ENCODE peak calls at places on chromosomes 7 and 10, in nine cellular contexts. D is IMR-90, K is uterus, Q is K562, X is tibial nerve, Y is esophagus squamous epithelium, F is body of pancreas, U is transverse colon, M is Peyer's patch. O is an unnamed sample. For H3K4me1, the result is how much of the 10 kb centered on the place peaks cover.

GRCh38 chr10:121281576-121281975 is 316.7 kb downstream of the FGFR2 start:
- DNase-seq in D (no peak), U (no peak), X (no peak), F (no peak), Q (no peak), M (no peak), Y (no peak), K (no peak), O (no peak)

GRCh38 chr10:43383204-43383971 is 12.0 kb downstream of the FXYD4 start:
- DNase-seq in D (no peak), Y (no peak), U (no peak), M (no peak), X (no peak), F (no peak), K (no peak), Q (no peak), O (no peak)

GRCh38 chr7:100583132-100584045 is 2.5 kb downstream of the LRCH4 start:
- DNase-seq in F (peak), K (no peak), X (peak), U (peak), M (peak), D (peak), Y (peak), Q (no peak), O (peak)

GRCh38 chr7:45578467-45578866 is 4.3 kb downstream of the ADCY1 start:
- DNase-seq in K (no peak), Q (no peak), F (no peak), U (no peak), M (no peak), X (no peak), Y (no peak), D (no peak), O (no peak)

GRCh38 chr10:128744092-128744491 is 617.9 kb upstream of the MKI67 start:
- DNase-seq in Q (no peak), D (no peak), K (no peak), M (no peak), F (no peak), Y (no peak), U (no peak), X (no peak), O (no peak)

GRCh38 chr10:101295266-101295665 is 58.7 kb upstream of the BTRC start:
- DNase-seq in D (no peak), Q (no peak), U (no peak), F (no peak), K (no peak), Y (no peak), X (no peak), M (no peak), O (no peak)

GRCh38 chr7:19709249-19709578 is 377 bp upstream of the POLR1F start:
- DNase-seq in U (no peak), Y (no peak), K (no peak), D (no peak), Q (no peak), F (no peak), M (no peak), X (no peak), O (no peak)

GRCh38 chr7:115005942-115006341 is 84.0 kb downstream of the MDFIC start:
- DNase-seq in X (no peak), U (no peak), Y (no peak), D (no peak), K (no peak), Q (no peak), F (peak), M (no peak), O (no peak)

GRCh38 chr7:114243019-114243507 is 171.6 kb upstream of the FOXP2 start:
- DNase-seq in Q (no peak), X (no peak), K (no peak), D (no peak), F (no peak), M (no peak), Y (no peak), U (no peak), O (no peak)

GRCh38 chr7:8205572-8205971 is 56.4 kb downstream of the ICA1 start:
- DNase-seq in Q (no peak), F (no peak), X (no peak), D (no peak), K (peak), U (no peak), Y (no peak), M (no peak), O (no peak)

GRCh38 chr10:33117816-33118215 is 159.8 kb upstream of the ITGB1 start:
- DNase-seq in M (no peak), K (no peak), U (no peak), Q (no peak), D (no peak), F (no peak), Y (no peak), X (no peak), O (no peak)

GRCh38 chr7:36607741-36608140 is 116.6 kb downstream of the AOAH start:
- DNase-seq in F (no peak), D (no peak), K (no peak), X (no peak), U (no peak), Y (no peak), Q (no peak), M (no peak), O (no peak)

GRCh38 chr7:11760372-11760771 is 71.6 kb downstream of the THSD7A start:
- DNase-seq in F (no peak), X (no peak), U (no peak), D (no peak), K (no peak), Q (no peak), M (no peak), Y (no peak), O (peak)

GRCh38 chr7:55386541-55386940 is 21.4 kb downstream of the LANCL2 start:
- DNase-seq in K (no peak), U (no peak), M (no peak), D (no peak), Q (no peak), X (no peak), F (no peak), Y (no peak), O (no peak)

GRCh38 chr7:102117743-102118142 is 168.9 kb upstream of the SH2B2 start:
- DNase-seq in K (no peak), U (no peak), Q (no peak), D (peak), M (no peak), Y (no peak), X (no peak), F (no peak), O (no peak)

GRCh38 chr7:44305564-44306507 is 19.6 kb downstream of the CAMK2B start:
- DNase-seq in D (no peak), U (no peak), F (no peak), K (no peak), X (no peak), M (peak), Y (no peak), Q (peak), O (no peak)

GRCh38 chr7:29270979-29271658 is 76.5 kb downstream of the CHN2 start:
- DNase-seq in D (no peak), X (no peak), Q (no peak), F (no peak), M (no peak), Y (no peak), K (no peak), U (no peak), O (no peak)

GRCh38 chr10:123170961-123171360 is 16.8 kb downstream of the BUB3 start:
- DNase-seq in D (no peak), F (no peak), Y (no peak), U (no peak), Q (no peak), M (no peak), K (no peak), X (no peak), O (no peak)

GRCh38 chr10:42769653-42770052 is 12.9 kb upstream of the BMS1 start:
- DNase-seq in Q (peak), Y (no peak), X (no peak), F (no peak), D (no peak), K (no peak), M (no peak), U (peak), O (no peak)

GRCh38 chr7:88183051-88183450 is 36.8 kb downstream of the SRI start:
- DNase-seq in X (no peak), M (no peak), D (no peak), U (no peak), K (no peak), Y (no peak), F (no peak), Q (no peak), O (no peak)

GRCh38 chr7:82615527-82615926 is 171.9 kb upstream of the CACNA2D1 start:
- DNase-seq in U (no peak), F (no peak), K (no peak), Y (no peak), X (no peak), Q (no peak), D (no peak), M (no peak), O (no peak)

GRCh38 chr10:107899663-107900062 is 735.2 kb upstream of the SORCS1 start:
- DNase-seq in K (no peak), M (no peak), D (no peak), Q (no peak), X (no peak), Y (no peak), U (no peak), F (no peak), O (no peak)

GRCh38 chr7:4626318-4626845 is 55.7 kb upstream of the FOXK1 start:
- DNase-seq in M (no peak), Y (no peak), F (no peak), U (no peak), K (no peak), D (no peak), X (no peak), Q (no peak), O (no peak)

GRCh38 chr7:13155188-13155587 is 467.8 kb downstream of the ARL4A start:
- DNase-seq in M (no peak), D (peak), Q (no peak), X (no peak), K (no peak), F (no peak), U (no peak), Y (no peak), O (no peak)

GRCh38 chr10:114359041-114359952 is 45.0 kb downstream of the AFAP1L2 start:
- DNase-seq in M (no peak), Q (no peak), D (no peak), K (no peak), F (no peak), Y (no peak), X (no peak), U (no peak), O (no peak)

GRCh38 chr7:36668750-36669149 is 55.5 kb downstream of the AOAH start:
- DNase-seq in Y (no peak), K (no peak), D (no peak), F (no peak), X (no peak), U (peak), M (no peak), Q (no peak), O (no peak)

GRCh38 chr10:3850999-3851937 is 66.3 kb upstream of the KLF6 start:
- DNase-seq in M (no peak), Q (no peak), Y (no peak), F (no peak), K (no peak), X (peak), U (no peak), D (peak), O (no peak)

GRCh38 chr10:79185796-79186374 is 117.1 kb downstream of the ZMIZ1 start:
- DNase-seq in F (no peak), D (no peak), Y (no peak), K (no peak), Q (no peak), M (no peak), X (no peak), U (no peak), O (no peak)

GRCh38 chr10:79186742-79187544 is 118.2 kb downstream of the ZMIZ1 start:
- DNase-seq in F (no peak), X (no peak), Y (no peak), M (no peak), U (no peak), K (no peak), D (no peak), Q (no peak), O (no peak)

GRCh38 chr10:79188154-79188763 is 119.5 kb downstream of the ZMIZ1 start:
- DNase-seq in D (no peak), X (no peak), Q (peak), U (peak), M (no peak), Y (no peak), F (no peak), K (no peak), O (no peak)

GRCh38 chr10:79185067-79185774 is 116.5 kb downstream of the ZMIZ1 start:
- DNase-seq in Q (no peak), M (no peak), X (no peak), D (peak), U (no peak), K (no peak), F (no peak), Y (no peak), O (no peak)

DNA sequence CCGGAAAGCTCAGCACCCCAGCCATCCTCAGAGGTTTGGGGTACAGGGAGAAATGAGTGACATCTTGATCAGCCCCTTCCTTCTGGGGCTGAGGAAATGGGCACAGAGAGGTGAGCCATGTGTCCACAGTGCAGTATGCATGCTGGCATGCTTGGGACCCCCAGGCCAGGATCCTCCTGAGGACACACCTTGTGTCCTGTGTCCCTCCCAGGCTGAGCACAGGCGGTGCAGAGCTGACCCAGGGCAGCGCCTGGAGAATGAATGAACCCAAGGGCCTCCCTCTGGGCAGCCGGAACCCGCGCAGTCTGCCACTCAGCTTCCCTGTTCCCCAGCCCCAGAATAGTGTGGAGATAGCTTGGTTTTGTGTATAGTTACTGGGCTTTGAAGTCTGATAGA is 118.8 kb downstream of the ZMIZ1 start:
- DNase-seq in Q (no peak), M (no peak), F (no peak), K (no peak), Y (no peak), D (no peak), X (no peak), U (no peak), O (no peak)
- H3K4me1 ChIP-seq in Q (half or more), M (under half), F (half or more), K (under half), Y (half or more), D (half or more), X (half or more), U (under half), O (under half)

GRCh38 chr7:42168512-42168911 is 68.5 kb downstream of the GLI3 start:
- DNase-seq in Q (no peak), K (no peak), F (no peak), M (no peak), Y (no peak), X (no peak), U (no peak), D (no peak), O (no peak)

GRCh38 chr7:42170724-42171123 is 66.3 kb downstream of the GLI3 start:
- DNase-seq in D (peak), U (no peak), K (no peak), M (no peak), X (no peak), Y (no peak), F (no peak), Q (no peak), O (no peak)

GRCh38 chr7:42167206-42167913 is 69.6 kb downstream of the GLI3 start:
- DNase-seq in K (no peak), Y (no peak), M (no peak), D (peak), X (no peak), Q (no peak), F (no peak), U (no peak), O (peak)

GRCh38 chr7:42164946-42165345 is 72.1 kb downstream of the GLI3 start:
- DNase-seq in K (no peak), U (no peak), M (no peak), X (no peak), D (no peak), F (no peak), Y (no peak), Q (no peak), O (no peak)

DNA sequence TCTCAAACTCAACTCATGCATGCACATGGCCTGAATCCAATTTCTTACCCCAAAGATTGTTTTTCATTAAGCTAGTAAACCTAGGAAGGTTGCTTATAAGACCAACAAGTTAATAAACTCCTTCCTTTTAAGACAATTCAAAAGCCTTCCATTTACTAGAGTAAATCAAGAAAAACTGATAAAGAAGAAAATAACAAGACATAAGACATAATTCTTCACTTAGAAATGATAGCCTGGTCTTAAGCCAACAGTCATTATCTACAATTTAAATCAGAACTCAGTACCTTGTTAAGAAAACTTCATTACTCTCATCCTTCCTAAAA is 69.1 kb downstream of the GLI3 start:
- DNase-seq in U (no peak), K (no peak), Y (no peak), F (no peak), D (no peak), X (no peak), M (no peak), Q (no peak), O (no peak)
- H3K27ac ChIP-seq in U (no peak), K (peak), Y (no peak), F (no peak), D (no peak), X (no peak), M (no peak), Q (no peak), O (no peak)

DNA sequence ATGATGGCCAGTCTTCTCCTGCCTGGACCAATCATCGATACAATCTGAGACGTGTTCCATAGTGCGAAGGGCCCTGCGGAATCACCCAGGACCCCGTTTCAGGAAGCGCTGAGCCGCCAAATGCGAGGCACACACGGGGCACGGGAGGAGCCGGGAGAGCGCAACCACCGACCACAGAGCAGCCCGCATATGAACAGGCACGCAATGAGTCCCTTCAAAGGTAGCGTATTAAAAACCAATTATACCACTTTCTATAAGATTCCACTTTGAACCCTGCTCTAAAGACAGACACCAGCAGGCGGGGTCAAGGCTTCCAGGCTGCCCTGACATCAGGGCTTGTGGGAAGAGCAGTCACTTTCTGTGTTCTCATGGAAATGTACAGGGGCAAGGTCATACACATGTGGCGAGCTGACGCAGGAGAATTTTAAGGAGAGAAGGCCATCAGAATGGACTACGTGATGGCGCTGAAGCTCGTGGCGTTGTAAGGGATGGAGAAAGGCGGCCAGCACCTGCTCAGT is 46.1 kb downstream of the AMZ1 start:
- DNase-seq in Q (no peak), X (no peak), F (no peak), M (peak), D (no peak), U (no peak), Y (no peak), K (no peak), O (no peak)
- TF ChIP-seq POLR2A in Q (no peak), X (no peak), F (no peak), M (no peak), D (no peak), U (no peak), Y (no peak), K (no peak), O (no peak)

DNA sequence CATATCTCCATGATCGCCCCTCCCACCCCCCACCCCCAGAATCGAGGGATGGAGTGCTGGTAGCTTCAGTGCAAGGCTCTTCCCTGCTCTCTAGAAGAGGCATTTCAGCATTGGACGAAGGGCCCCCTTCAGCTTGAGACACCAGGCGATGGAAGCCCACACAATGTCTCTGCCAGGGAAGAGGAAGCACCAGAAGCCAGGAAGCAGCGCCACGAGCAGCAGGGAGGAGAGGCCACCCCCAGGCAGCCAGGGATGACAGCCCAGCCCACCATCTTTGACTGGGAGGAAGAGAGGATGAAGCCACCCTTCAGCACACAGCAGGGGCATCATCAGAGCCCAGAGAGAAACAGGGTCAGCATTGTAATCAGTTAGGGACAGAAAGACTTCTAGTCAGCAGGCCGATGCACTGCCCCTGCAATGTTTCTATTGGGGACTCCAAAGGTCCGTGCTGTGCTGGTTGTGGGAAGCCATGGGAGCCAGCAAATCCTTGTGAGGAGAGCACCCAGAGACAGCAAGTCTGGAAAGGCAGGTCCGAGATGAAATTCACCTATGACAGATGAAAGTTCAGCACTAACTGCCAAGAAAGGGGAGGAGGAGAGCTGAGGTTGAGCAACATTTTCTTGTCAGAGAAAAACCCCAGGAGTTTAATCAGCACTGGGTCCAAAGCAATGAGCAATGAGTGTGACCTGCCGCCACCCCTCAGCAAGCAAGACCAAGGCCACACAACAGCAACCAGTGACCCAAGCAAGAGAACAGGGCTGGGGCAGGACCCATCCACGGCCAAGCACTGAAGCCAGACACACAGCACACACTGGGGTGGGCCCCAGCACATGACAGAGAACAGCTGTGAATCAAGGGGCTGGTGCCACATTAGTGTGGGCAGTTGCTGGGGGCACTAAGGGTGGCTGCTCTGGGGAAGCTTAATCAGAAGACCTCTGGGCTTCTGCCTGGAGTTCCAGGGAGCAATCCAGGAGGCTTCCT is 15.9 kb downstream of the TMEM72 start:
- DNase-seq in X (peak), K (no peak), F (peak), Q (no peak), Y (no peak), M (no peak), D (peak), U (no peak), O (no peak)
- H3K4me1 ChIP-seq in X (under half), K (under half), F (under half), Q (under half), Y (under half), M (under half), D (under half), U (under half), O (under half)

GRCh38 chr10:26475448-26475847 is 37.3 kb downstream of the APBB1IP start:
- DNase-seq in X (no peak), M (no peak), Q (no peak), K (no peak), U (no peak), F (no peak), Y (no peak), D (no peak), O (no peak)

GRCh38 chr10:26480909-26481703 is 43.0 kb downstream of the APBB1IP start:
- DNase-seq in F (no peak), Q (no peak), M (peak), U (no peak), D (no peak), K (no peak), X (peak), Y (no peak), O (no peak)

GRCh38 chr10:26479766-26480492 is 41.8 kb downstream of the APBB1IP start:
- DNase-seq in F (no peak), Y (no peak), X (no peak), Q (no peak), D (no peak), U (no peak), M (peak), K (no peak), O (no peak)

GRCh38 chr10:26481914-26482550 is 43.9 kb downstream of the APBB1IP start:
- DNase-seq in F (no peak), Y (no peak), K (no peak), M (peak), U (peak), Q (no peak), D (no peak), X (no peak), O (no peak)

GRCh38 chr10:26478061-26478460 is 39.9 kb downstream of the APBB1IP start:
- DNase-seq in U (no peak), Q (no peak), D (no peak), Y (no peak), X (no peak), F (no peak), M (no peak), K (no peak), O (no peak)
- H3K27ac ChIP-seq in U (no peak), Q (no peak), D (no peak), Y (no peak), X (no peak), F (no peak), M (no peak), K (no peak), O (no peak)